ENCODE peak calls at places on chromosomes 12 and 14, in four cellular contexts. One of them, this sample, is unnamed.

GRCh38 chr12:60169904-60170303 is 574.1 kb downstream of the SLC16A7 start:
- DNase-seq in A549: no peak
- DNase-seq in mesendoderm: no peak
- DNase-seq in endothelial cell of umbilical vein: no peak
- DNase-seq in this sample: peak; percentile 10

GRCh38 chr12:132872975-132873421 is 14.4 kb downstream of the CHFR start:
- DNase-seq in A549: no peak
- DNase-seq in mesendoderm: peak; percentile 22
- DNase-seq in endothelial cell of umbilical vein: no peak
- DNase-seq in this sample: no peak

GRCh38 chr12:43063642-43064041 is 474.1 kb upstream of the PRICKLE1 start:
- DNase-seq in endothelial cell of umbilical vein: no peak
- DNase-seq in A549: no peak
- DNase-seq in mesendoderm: no peak
- DNase-seq in this sample: peak; percentile 79

GRCh38 chr12:104737682-104738370 is 220.3 kb downstream of the SLC41A2 start:
- DNase-seq in A549: no peak
- DNase-seq in endothelial cell of umbilical vein: no peak
- DNase-seq in mesendoderm: no peak
- DNase-seq in this sample: no peak

GRCh38 chr14:35875296-35875695 is 49.2 kb downstream of the BRMS1L start:
- DNase-seq in mesendoderm: no peak
- DNase-seq in endothelial cell of umbilical vein: no peak
- DNase-seq in A549: no peak
- DNase-seq in this sample: no peak

GRCh38 chr12:62252576-62252975 is 7.6 kb upstream of the USP15 start:
- DNase-seq in mesendoderm: no peak
- DNase-seq in endothelial cell of umbilical vein: no peak
- DNase-seq in A549: no peak
- DNase-seq in this sample: no peak

GRCh38 chr12:94545937-94546771 is 86.5 kb upstream of the CEP83 start:
- DNase-seq in endothelial cell of umbilical vein: peak; percentile 76
- DNase-seq in mesendoderm: peak; percentile 89
- DNase-seq in A549: peak; percentile 70
- DNase-seq in this sample: peak; percentile 80

GRCh38 chr14:101128478-101129450 is 225.2 kb upstream of the RTL1 start:
- DNase-seq in mesendoderm: no peak
- DNase-seq in endothelial cell of umbilical vein: no peak
- DNase-seq in A549: no peak
- DNase-seq in this sample: no peak

GRCh38 chr12:7666595-7666994 is 887 bp upstream of the APOBEC1 start:
- DNase-seq in endothelial cell of umbilical vein: no peak
- DNase-seq in A549: no peak
- DNase-seq in mesendoderm: no peak
- DNase-seq in this sample: no peak

GRCh38 chr12:3077572-3078081 is 448 bp downstream of the TSPAN9 start:
- DNase-seq in mesendoderm: no peak
- DNase-seq in endothelial cell of umbilical vein: no peak
- DNase-seq in A549: no peak
- DNase-seq in this sample: peak; percentile 47

GRCh38 chr12:116106870-116107269 is 170.6 kb downstream of the MED13L start:
- DNase-seq in endothelial cell of umbilical vein: no peak
- DNase-seq in mesendoderm: no peak
- DNase-seq in A549: no peak
- DNase-seq in this sample: peak; percentile 14

DNA sequence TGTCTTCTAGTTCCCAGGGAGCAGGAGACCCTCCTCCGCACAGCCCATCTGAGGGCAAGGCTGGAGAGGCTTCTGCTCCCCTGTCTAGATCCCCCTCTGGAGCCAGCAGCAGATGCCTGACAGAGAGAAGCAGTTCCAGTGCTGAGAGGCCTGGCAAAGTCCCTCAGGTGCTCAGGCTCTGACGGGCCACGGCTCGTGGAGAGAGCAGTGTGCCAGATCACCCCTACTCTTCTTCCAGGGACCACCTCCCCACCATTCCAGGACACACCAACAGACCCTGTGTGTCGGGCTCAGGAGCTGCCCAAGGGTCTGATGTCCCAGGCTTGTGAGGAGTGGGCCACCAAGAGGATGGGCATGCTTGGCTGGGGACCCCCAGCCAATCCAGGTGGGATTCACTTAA is 22.5 kb upstream of the C14orf180 start:
- DNase-seq in A549: no peak
- DNase-seq in mesendoderm: no peak
- DNase-seq in endothelial cell of umbilical vein: no peak
- DNase-seq in this sample: no peak
- H3K4me1 ChIP-seq in A549: no peaks in the 10 kb centered on the region
- H3K4me1 ChIP-seq in mesendoderm: no peaks in the 10 kb centered on the region
- H3K4me1 ChIP-seq in endothelial cell of umbilical vein: no peaks in the 10 kb centered on the region
- H3K4me1 ChIP-seq in this sample: no peaks in the 10 kb centered on the region

DNA sequence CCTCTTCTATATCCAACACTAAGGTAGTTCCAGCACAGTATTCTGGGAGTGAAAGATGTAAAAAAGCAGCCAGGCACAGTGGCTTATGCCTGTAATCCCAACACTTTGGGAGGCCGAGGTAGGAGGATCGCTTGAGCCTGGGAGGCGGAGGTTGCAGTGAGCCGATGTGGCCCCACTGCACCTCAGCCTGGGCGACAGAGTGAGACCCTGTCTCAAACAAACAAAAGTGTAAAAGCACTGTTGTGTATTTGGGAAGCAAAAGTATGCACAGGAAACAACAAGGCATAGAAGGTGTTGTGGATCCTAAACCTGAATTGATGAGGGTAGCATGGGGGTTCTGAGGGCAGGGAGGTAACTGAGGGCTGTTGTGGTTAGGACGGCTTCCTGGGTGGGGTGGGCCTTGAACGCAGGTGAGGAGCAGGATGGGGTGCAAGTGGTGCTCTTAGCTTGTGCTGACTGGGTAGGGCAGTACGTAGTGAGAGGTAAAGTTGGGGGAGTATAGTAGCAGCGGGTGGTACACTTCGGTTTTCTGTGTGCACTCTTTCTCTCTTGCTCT is 64.2 kb downstream of the RASSF3 start:
- DNase-seq in mesendoderm: no peak
- DNase-seq in endothelial cell of umbilical vein: no peak
- DNase-seq in A549: no peak
- DNase-seq in this sample: no peak
- H3K4me1 ChIP-seq in mesendoderm: peaks cover 21% of the 10 kb centered on the region
- H3K4me1 ChIP-seq in endothelial cell of umbilical vein: peaks cover 83% of the 10 kb centered on the region
- H3K4me1 ChIP-seq in A549: peaks cover 98% of the 10 kb centered on the region
- H3K4me1 ChIP-seq in this sample: peaks cover 26% of the 10 kb centered on the region

GRCh38 chr14:104696671-104697316 is 7.4 kb downstream of the INF2 start:
- DNase-seq in A549: no peak
- DNase-seq in endothelial cell of umbilical vein: no peak
- DNase-seq in mesendoderm: no peak
- DNase-seq in this sample: no peak

GRCh38 chr14:104694991-104695659 is 5.7 kb downstream of the INF2 start:
- DNase-seq in A549: no peak
- DNase-seq in endothelial cell of umbilical vein: no peak
- DNase-seq in mesendoderm: peak; percentile 74
- DNase-seq in this sample: no peak

GRCh38 chr14:104697317-104697703 is 7.9 kb downstream of the INF2 start:
- DNase-seq in A549: no peak
- DNase-seq in mesendoderm: no peak
- DNase-seq in endothelial cell of umbilical vein: no peak
- DNase-seq in this sample: no peak

GRCh38 chr14:104694475-104694950 is 5.1 kb downstream of the INF2 start:
- DNase-seq in mesendoderm: no peak
- DNase-seq in endothelial cell of umbilical vein: no peak
- DNase-seq in A549: no peak
- DNase-seq in this sample: no peak

GRCh38 chr14:104695660-104696000 is 6.2 kb downstream of the INF2 start:
- DNase-seq in mesendoderm: no peak
- DNase-seq in A549: no peak
- DNase-seq in endothelial cell of umbilical vein: no peak
- DNase-seq in this sample: no peak
- H3K4me1 ChIP-seq in mesendoderm: peaks cover 8% of the 10 kb centered on the region
- H3K4me1 ChIP-seq in A549: peaks cover 94% of the 10 kb centered on the region
- H3K4me1 ChIP-seq in endothelial cell of umbilical vein: peaks cover 27% of the 10 kb centered on the region
- H3K4me1 ChIP-seq in this sample: peaks cover 13% of the 10 kb centered on the region

GRCh38 chr12:113230315-113231274 is 9.3 kb downstream of the TPCN1 start:
- DNase-seq in A549: no peak
- DNase-seq in mesendoderm: peak; percentile 59
- DNase-seq in endothelial cell of umbilical vein: peak; percentile 21
- DNase-seq in this sample: no peak
- H3K4me1 ChIP-seq in A549: peaks cover 15% of the 10 kb centered on the region
- H3K4me1 ChIP-seq in mesendoderm: peaks cover 14% of the 10 kb centered on the region
- H3K4me1 ChIP-seq in endothelial cell of umbilical vein: peaks cover 39% of the 10 kb centered on the region
- H3K4me1 ChIP-seq in this sample: peaks cover 5% of the 10 kb centered on the region

DNA sequence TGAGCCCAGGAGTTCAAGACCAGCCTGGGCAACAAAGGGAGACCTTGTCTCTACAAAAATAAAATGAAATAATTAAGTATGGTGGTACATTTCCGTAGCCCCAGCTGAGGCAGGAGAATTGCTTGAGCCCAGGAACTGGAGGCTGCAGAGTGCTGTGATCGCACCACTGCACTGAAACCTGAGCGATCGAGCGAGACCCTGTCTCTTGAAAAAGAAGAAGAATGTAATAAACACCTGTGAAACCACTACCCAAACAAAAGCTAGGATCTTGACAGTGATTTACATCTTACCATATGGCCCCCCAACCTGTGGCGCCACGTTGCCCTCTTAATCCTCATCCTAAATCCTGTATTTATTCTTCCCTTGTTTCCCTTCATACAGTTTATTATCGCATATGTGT is 5.7 kb upstream of the DTX1 start:
- DNase-seq in endothelial cell of umbilical vein: no peak
- DNase-seq in mesendoderm: no peak
- DNase-seq in A549: no peak
- DNase-seq in this sample: no peak
- H3K4me1 ChIP-seq in endothelial cell of umbilical vein: no peaks in the 10 kb centered on the region
- H3K4me1 ChIP-seq in mesendoderm: no peaks in the 10 kb centered on the region
- H3K4me1 ChIP-seq in A549: no peaks in the 10 kb centered on the region
- H3K4me1 ChIP-seq in this sample: no peaks in the 10 kb centered on the region

GRCh38 chr12:95634622-95635621 is 83.6 kb upstream of the USP44 start:
- DNase-seq in A549: no peak
- DNase-seq in mesendoderm: no peak
- DNase-seq in endothelial cell of umbilical vein: peak; percentile 100
- DNase-seq in this sample: no peak

GRCh38 chr12:95633049-95633545 is 81.8 kb upstream of the USP44 start:
- DNase-seq in endothelial cell of umbilical vein: peak; percentile 90
- DNase-seq in A549: peak; percentile 92
- DNase-seq in mesendoderm: peak; percentile 49
- DNase-seq in this sample: peak; percentile 96

GRCh38 chr12:95637010-95637409 is 85.7 kb upstream of the USP44 start:
- DNase-seq in A549: no peak
- DNase-seq in mesendoderm: no peak
- DNase-seq in endothelial cell of umbilical vein: no peak
- DNase-seq in this sample: no peak

GRCh38 chr12:95630496-95630895 is 79.2 kb upstream of the USP44 start:
- DNase-seq in A549: no peak
- DNase-seq in mesendoderm: no peak
- DNase-seq in endothelial cell of umbilical vein: peak; percentile 47
- DNase-seq in this sample: no peak

DNA sequence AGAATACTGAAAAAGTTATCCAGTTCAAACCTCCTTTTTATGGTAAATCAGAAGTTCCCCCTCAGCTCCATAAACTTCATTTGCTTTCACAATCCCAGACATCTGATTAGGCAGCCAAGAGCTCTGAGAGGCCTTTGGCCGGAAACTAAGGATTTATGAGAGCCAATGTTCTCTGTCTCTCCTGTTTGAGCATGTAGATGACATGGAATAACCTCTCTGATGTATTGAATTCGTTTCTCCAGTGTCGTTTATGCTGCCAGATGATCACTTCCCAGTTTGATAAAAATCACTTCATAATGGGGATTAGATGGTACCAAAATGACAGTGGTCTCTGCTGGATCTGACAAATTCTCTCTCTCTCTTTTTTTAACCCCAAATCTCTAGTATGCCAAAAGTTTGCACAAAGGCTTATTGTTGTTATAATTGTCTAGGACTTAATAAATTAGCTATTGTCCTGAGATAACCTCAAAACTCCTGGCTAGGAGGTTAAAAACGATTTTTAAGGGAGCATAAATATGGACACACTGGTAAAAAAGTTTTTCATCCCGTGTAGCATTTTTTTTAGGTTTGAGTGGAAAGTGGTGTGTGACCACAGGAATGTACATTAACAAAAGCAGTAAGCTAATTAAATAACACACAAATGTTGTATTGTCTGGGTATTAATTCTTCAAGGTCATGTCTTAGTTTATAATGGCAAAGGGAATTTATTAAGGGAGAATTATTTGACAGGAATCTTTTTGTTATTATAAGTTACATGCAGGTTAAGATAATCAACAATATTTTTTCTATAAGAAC is 82.6 kb upstream of the USP44 start:
- DNase-seq in endothelial cell of umbilical vein: peak; percentile 78
- DNase-seq in A549: no peak
- DNase-seq in mesendoderm: no peak
- DNase-seq in this sample: peak; percentile 49
- H3K4me1 ChIP-seq in endothelial cell of umbilical vein: peaks cover 60% of the 10 kb centered on the region
- H3K4me1 ChIP-seq in A549: peaks cover 43% of the 10 kb centered on the region
- H3K4me1 ChIP-seq in mesendoderm: peaks cover 3% of the 10 kb centered on the region
- H3K4me1 ChIP-seq in this sample: peaks cover 21% of the 10 kb centered on the region